ENCODE peak calls at places on chromosome 10, in seven cellular contexts. R is T-helper 22 cell; E is hippocampal formation; K is stromal cell of bone marrow; I is effector memory CD8-positive, alpha-beta T cell; Q is stimulated activated CD4-positive, alpha-beta T cell treated with anti-CD3 and anti-CD28 coated beads, TNF-alpha, amount 100 ng/mL, for 1 hour; V is activated effector memory CD4-positive, alpha-beta T cell treated with Interleukin-2 at 50 U/mL for 16 hours. D is an unnamed sample.
A peak's percentile ranks its signal among the peaks of the same experiment; 100 is the strongest.

GRCh38 chr10:52442576-52442975 is 128.5 kb downstream of the DKK1 start:
- DNase-seq in R (no peak), E (no peak), K (peak; percentile 61), I (no peak), Q (no peak), V (no peak), D (no peak)

GRCh38 chr10:71302874-71303568 is 16.0 kb upstream of the SLC29A3 start:
- DNase-seq in R (no peak), E (no peak), K (no peak), I (no peak), Q (no peak), V (no peak), D (no peak)

GRCh38 chr10:110864662-110865140 is 7.0 kb upstream of the PDCD4 start:
- DNase-seq in R (peak; percentile 56), E (no peak), K (no peak), I (peak; percentile 55), Q (no peak), V (peak; percentile 31), D (peak; percentile 35)

GRCh38 chr10:47361293-47361692 is 13.1 kb downstream of the RBP3 start:
- DNase-seq in R (no peak), E (peak; percentile 34), K (no peak), I (no peak), Q (no peak), V (no peak), D (no peak)

GRCh38 chr10:72069751-72070501 is 18.4 kb downstream of the SPOCK2 start:
- DNase-seq in R (no peak), E (no peak), K (no peak), I (no peak), Q (no peak), V (no peak), D (no peak)

GRCh38 chr10:8129438-8129837 is 75.0 kb downstream of the GATA3 start:
- DNase-seq in R (no peak), E (no peak), K (no peak), I (no peak), Q (no peak), V (no peak), D (no peak)

GRCh38 chr10:36519909-36520308 is 605.5 kb upstream of the ANKRD30A start:
- DNase-seq in R (no peak), E (no peak), K (no peak), I (no peak), Q (no peak), V (no peak), D (no peak)

GRCh38 chr10:7908541-7909210 is 90.4 kb downstream of the TAF3 start:
- DNase-seq in R (no peak), E (no peak), K (no peak), I (no peak), Q (no peak), V (no peak), D (no peak)

GRCh38 chr10:12949248-12949647 is 52.3 kb downstream of the CCDC3 start:
- DNase-seq in R (no peak), E (no peak), K (no peak), I (no peak), Q (no peak), V (no peak), D (no peak)

GRCh38 chr10:112361951-112362770 is 11.8 kb upstream of the ACSL5 start:
- DNase-seq in R (no peak), E (peak; percentile 3), K (no peak), I (no peak), Q (no peak), V (no peak), D (no peak)

GRCh38 chr10:5963071-5963470 is 14.3 kb downstream of the IL15RA start:
- DNase-seq in R (no peak), E (no peak), K (no peak), I (no peak), Q (no peak), V (no peak), D (no peak)

GRCh38 chr10:119391430-119392313 is 150.8 kb downstream of the RGS10 start:
- DNase-seq in R (no peak), E (no peak), K (no peak), I (no peak), Q (no peak), V (no peak), D (no peak)

GRCh38 chr10:24670964-24671670 is 52.6 kb downstream of the ARHGAP21 start:
- DNase-seq in R (no peak), E (no peak), K (no peak), I (no peak), Q (no peak), V (no peak), D (no peak)

D was measured in T-helper 17 cell.